ENCODE peak calls at places on chromosomes 13 and 19, in six cellular contexts. D, O, L, H, R and S are unnamed samples.

GRCh38 chr13:40402931-40403412 is 263.5 kb downstream of the FOXO1 start:
- DNase-seq in H (no peak), L (peak; percentile 59), D (no peak), R (no peak), O (peak; percentile 76), S (no peak)

GRCh38 chr19:23779645-23780044 is 21.0 kb upstream of the ZNF681 start:
- DNase-seq in D (no peak), R (no peak), L (no peak), O (no peak), H (no peak), S (no peak)

GRCh38 chr19:40279120-40279551 is 6.0 kb downstream of the AKT2 start:
- DNase-seq in R (no peak), D (no peak), L (no peak), H (no peak), O (peak; percentile 30), S (no peak)

GRCh38 chr19:41299755-41300089 is 10.2 kb upstream of the CCDC97 start:
- DNase-seq in O (peak; percentile 60), R (no peak), L (peak; percentile 85), H (no peak), D (no peak), S (no peak)

GRCh38 chr19:51980116-51980736 is 6.4 kb downstream of the ZNF350 start:
- DNase-seq in L (no peak), R (no peak), O (peak; percentile 75), D (no peak), H (no peak), S (no peak)

GRCh38 chr19:29831041-29831548 is 19.3 kb downstream of the CCNE1 start:
- DNase-seq in H (no peak), D (no peak), L (peak; percentile 29), R (no peak), O (peak; percentile 43), S (no peak)

GRCh38 chr19:43718627-43719377 is 2.9 kb downstream of the IRGC start:
- DNase-seq in D (no peak), O (no peak), R (no peak), H (no peak), L (no peak), S (no peak)

GRCh38 chr19:36032251-36033104 is at the start of gene CLIP3:
- DNase-seq in O (peak; percentile 25), H (peak; percentile 69), R (no peak), L (peak; percentile 68), D (peak; percentile 19), S (no peak)

GRCh38 chr19:15378529-15379082 is 981 bp downstream of the AKAP8 start:
- DNase-seq in R (no peak), H (peak; percentile 10), D (no peak), L (peak; percentile 55), O (peak; percentile 61), S (no peak)

GRCh38 chr13:20565120-20565736 is 1.7 kb upstream of the IFT88 start:
- DNase-seq in O (peak; percentile 50), R (no peak), D (no peak), L (no peak), H (no peak), S (no peak)

GRCh38 chr19:56162258-56162657 is 13.6 kb upstream of the GALP start:
- DNase-seq in L (peak; percentile 15), O (peak; percentile 74), H (no peak), D (no peak), R (no peak), S (no peak)

GRCh38 chr13:99218545-99218944 is 17.9 kb downstream of the UBAC2 start:
- DNase-seq in O (no peak), D (no peak), L (no peak), R (no peak), H (no peak), S (no peak)

GRCh38 chr19:54905908-54906511 is at the start of gene NCR1:
- DNase-seq in O (peak; percentile 4), R (no peak), D (no peak), H (no peak), L (no peak), S (no peak)

GRCh38 chr13:110486061-110486780 is 75.3 kb downstream of the RAB20 start:
- DNase-seq in H (no peak), O (no peak), D (no peak), L (no peak), R (no peak), S (no peak)

GRCh38 chr19:33263325-33264023 is 37.8 kb upstream of the SLC7A10 start:
- DNase-seq in L (no peak), H (no peak), R (no peak), O (no peak), D (no peak), S (no peak)

GRCh38 chr19:58394821-58395219 is 636 bp upstream of the RNF225 start:
- DNase-seq in D (no peak), L (no peak), R (no peak), H (no peak), O (peak; percentile 33), S (no peak)

GRCh38 chr13:45446181-45446580 is 18.6 kb upstream of the COG3 start:
- DNase-seq in R (no peak), D (no peak), H (no peak), O (peak; percentile 19), L (peak; percentile 15), S (no peak)

GRCh38 chr13:98413796-98414195 is 163.1 kb downstream of the STK24 start:
- DNase-seq in R (no peak), O (no peak), D (no peak), H (no peak), L (no peak), S (no peak)